ENCODE peak calls at places on chromosome 14, in seven cellular contexts. B, W, X, P, T, V and A are unnamed samples.

GRCh38 chr14:54435500-54435981 is 5.6 kb downstream of the CNIH1 start:
- DNase-seq in X (no peak), P (no peak), B (no peak), V (no peak), W (peak; percentile 20), T (no peak), A (no peak)

GRCh38 chr14:33908540-33909223 is 42.2 kb downstream of the EGLN3 start:
- DNase-seq in T (no peak), P (peak; percentile 50), X (no peak), V (no peak), B (no peak), W (no peak), A (no peak)

GRCh38 chr14:99325591-99325990 is 53.6 kb upstream of the BCL11B start:
- DNase-seq in B (no peak), P (no peak), V (peak; percentile 19), W (no peak), T (no peak), X (no peak), A (peak; percentile 3)

GRCh38 chr14:104640681-104641080 is 36.1 kb upstream of the TMEM179 start:
- DNase-seq in X (no peak), W (no peak), T (no peak), B (no peak), P (no peak), V (no peak), A (peak; percentile 29)

GRCh38 chr14:104968541-104969401 is 9.4 kb downstream of the AHNAK2 start:
- DNase-seq in W (no peak), V (no peak), P (no peak), T (no peak), B (no peak), X (no peak), A (peak; percentile 51)

GRCh38 chr14:72578514-72578913 is 315.4 kb downstream of the DPF3 start:
- DNase-seq in X (no peak), T (no peak), W (no peak), P (no peak), B (no peak), V (no peak), A (no peak)

GRCh38 chr14:50010752-50011151 is 105.6 kb downstream of the VCPKMT start:
- DNase-seq in P (no peak), X (no peak), V (no peak), W (no peak), B (no peak), T (no peak), A (no peak)

GRCh38 chr14:69693145-69693544 is 73.8 kb upstream of the SRSF5 start:
- DNase-seq in B (no peak), T (no peak), P (no peak), X (no peak), V (no peak), W (no peak), A (no peak)

GRCh38 chr14:70934502-70935134 is 27.4 kb downstream of the PCNX1 start:
- DNase-seq in V (no peak), T (no peak), B (no peak), W (no peak), X (peak; percentile 34), P (peak; percentile 29), A (no peak)

GRCh38 chr14:56046999-56047398 is 71.2 kb upstream of the PELI2 start:
- DNase-seq in X (no peak), V (no peak), P (no peak), B (no peak), W (no peak), T (no peak), A (no peak)

GRCh38 chr14:92449404-92449975 is 64.1 kb upstream of the RIN3 start:
- DNase-seq in V (no peak), W (no peak), X (no peak), B (no peak), T (no peak), P (no peak), A (no peak)

GRCh38 chr14:24441904-24442239 is 704 bp downstream of the SDR39U1 start:
- DNase-seq in X (no peak), B (no peak), T (no peak), W (no peak), P (no peak), V (no peak), A (no peak)

GRCh38 chr14:87888136-87888999 is 104.6 kb downstream of the GALC start:
- DNase-seq in V (peak; percentile 89), T (no peak), B (no peak), P (peak; percentile 14), X (no peak), W (peak; percentile 30), A (peak; percentile 12)

GRCh38 chr14:99215277-99215676 is 56.7 kb downstream of the BCL11B start:
- DNase-seq in T (no peak), V (no peak), W (no peak), P (no peak), B (no peak), X (no peak), A (no peak)

GRCh38 chr14:105019861-105020814 is 745 bp downstream of the CDCA4 start:
- DNase-seq in T (no peak), X (no peak), B (no peak), V (peak; percentile 59), W (peak; percentile 21), P (no peak), A (no peak)

GRCh38 chr14:82366803-82367202 is 833.1 kb upstream of the SEL1L start:
- DNase-seq in B (no peak), P (no peak), T (no peak), V (no peak), X (no peak), W (no peak), A (no peak)

GRCh38 chr14:81436296-81437138 is 36.4 kb upstream of the STON2 start:
- DNase-seq in T (no peak), X (no peak), P (peak; percentile 54), B (peak; percentile 21), V (peak; percentile 87), W (peak; percentile 94), A (peak; percentile 97)

GRCh38 chr14:92121207-92121669 is 268 bp downstream of the NDUFB1 start:
- DNase-seq in X (no peak), T (no peak), W (no peak), B (no peak), P (peak; percentile 4), V (no peak), A (no peak)

GRCh38 chr14:36207500-36207899 is 31.0 kb upstream of the PTCSC3 start:
- DNase-seq in W (no peak), V (no peak), X (no peak), B (no peak), T (no peak), P (peak; percentile 35), A (peak; percentile 14)

GRCh38 chr14:61444215-61444768 is 122.9 kb downstream of the PRKCH start:
- DNase-seq in P (no peak), V (no peak), X (no peak), B (no peak), T (no peak), W (no peak), A (no peak)

GRCh38 chr14:37434867-37435266 is 160.2 kb downstream of the FOXA1 start:
- DNase-seq in W (no peak), B (no peak), X (no peak), V (no peak), T (no peak), P (no peak), A (no peak)

GRCh38 chr14:104742586-104743455 is 10.1 kb upstream of the SIVA1 start:
- DNase-seq in P (no peak), B (no peak), X (no peak), T (no peak), V (no peak), W (no peak), A (no peak)

GRCh38 chr14:94066089-94066676 is 14.8 kb downstream of the DDX24 start:
- DNase-seq in X (no peak), P (peak; percentile 38), V (no peak), T (no peak), W (no peak), B (no peak), A (no peak)

GRCh38 chr14:100587763-100588411 is 670 bp upstream of the BEGAIN start:
- DNase-seq in X (no peak), T (no peak), W (no peak), P (no peak), V (no peak), B (no peak), A (no peak)

GRCh38 chr14:98953544-98954346 is 318.3 kb downstream of the BCL11B start:
- DNase-seq in T (no peak), B (no peak), W (no peak), P (no peak), X (no peak), V (peak; percentile 35), A (no peak)

DNA sequence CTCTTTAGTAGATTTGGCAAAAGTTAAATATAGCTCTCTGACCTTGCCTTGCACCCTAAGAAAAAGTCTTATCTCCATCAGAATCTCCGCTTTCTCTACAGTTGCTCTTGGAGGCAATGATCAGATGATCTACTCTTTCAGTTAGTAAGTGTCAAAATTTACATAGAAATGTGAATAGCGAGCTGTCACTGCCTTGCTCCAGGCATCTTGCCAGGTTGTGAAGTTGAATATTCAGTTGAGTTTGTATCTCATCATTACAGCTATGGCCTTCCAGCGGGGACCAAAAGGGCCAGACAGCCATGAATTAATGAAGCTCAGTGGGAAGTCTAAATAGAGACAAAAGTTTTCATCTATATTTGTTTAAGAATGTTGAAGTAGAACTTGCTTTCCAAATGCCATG is 387.7 kb downstream of the FLRT2 start:
- DNase-seq in P (no peak), V (no peak), T (no peak), X (no peak), B (no peak), W (no peak), A (no peak)
- TF ChIP-seq SIN3A in P (no peak), V (no peak), T (no peak), X (no peak), B (no peak), W (no peak), A (no peak)

DNA sequence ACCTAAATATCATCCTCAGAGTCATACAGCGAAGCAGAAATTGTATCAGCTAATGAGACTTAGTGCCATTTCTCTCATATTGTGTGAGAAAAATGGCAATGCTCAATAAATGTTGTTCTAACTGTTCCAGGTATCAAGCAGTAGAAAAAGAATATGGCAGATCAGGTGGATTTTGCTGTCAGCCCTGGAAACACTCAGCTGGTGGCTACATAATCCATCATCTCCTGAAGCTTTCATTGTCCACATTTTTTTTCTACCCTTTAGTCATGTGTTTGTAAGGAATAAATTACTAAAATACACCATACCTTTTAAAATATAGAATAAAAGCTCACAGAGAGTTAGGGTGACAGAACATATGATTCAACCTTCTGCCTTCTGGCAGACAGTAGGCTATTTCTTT is 840.3 kb downstream of the DIO2 start:
- DNase-seq in X (no peak), V (no peak), W (no peak), T (no peak), P (no peak), B (no peak), A (no peak)
- TF ChIP-seq POLR2AphosphoS5 in X (no peak), V (no peak), W (no peak), T (no peak), P (no peak), B (no peak), A (no peak)

DNA sequence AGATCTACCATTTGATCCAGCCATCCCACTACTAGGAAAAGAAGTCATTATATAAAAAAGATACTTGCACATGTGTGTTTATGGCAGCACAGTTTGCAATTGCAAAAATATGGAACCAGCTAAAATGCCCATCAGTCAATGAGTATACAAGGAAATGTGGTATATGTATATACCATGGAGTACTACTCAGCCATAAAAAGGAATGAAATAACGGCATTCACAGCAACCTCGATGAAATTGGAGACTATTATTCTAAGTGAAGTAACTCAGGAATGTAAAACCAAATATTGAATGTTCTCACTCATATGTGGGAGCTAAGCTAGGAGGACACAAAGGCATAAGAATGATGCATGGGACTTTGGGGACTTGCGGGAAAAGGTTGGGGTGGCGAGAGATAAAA is 402.6 kb downstream of the RAD51B start:
- DNase-seq in P (no peak), T (no peak), B (no peak), X (no peak), V (no peak), W (no peak), A (no peak)
- TF ChIP-seq SIN3A in P (no peak), T (no peak), B (no peak), X (no peak), V (no peak), W (no peak), A (no peak)

GRCh38 chr14:67541448-67542387 is 8.6 kb downstream of the PLEKHH1 start:
- DNase-seq in P (no peak), B (no peak), V (peak; percentile 69), T (no peak), X (no peak), W (peak; percentile 75), A (no peak)
- TF ChIP-seq POLR2AphosphoS5 in P (no peak), B (no peak), V (no peak), T (no peak), X (no peak), W (peak; percentile 42), A (no peak)